ENCODE peak calls at places on chromosome 22, in six cellular contexts. One of them, this sample, is unnamed.

GRCh38 chr22:31083377-31083768 is 2.3 kb downstream of the SMTN start:
- DNase-seq in endothelial cell: no peak
- DNase-seq in AG09309: no peak
- DNase-seq in GM20000: no peak
- DNase-seq in prostate gland: no peak
- DNase-seq in heart right ventricle: peak; percentile 17
- DNase-seq in this sample: no peak

GRCh38 chr22:44985906-44986527 is 23.8 kb downstream of the PHF21B start:
- DNase-seq in endothelial cell: no peak
- DNase-seq in heart right ventricle: no peak
- DNase-seq in AG09309: no peak
- DNase-seq in prostate gland: no peak
- DNase-seq in GM20000: no peak
- DNase-seq in this sample: no peak

GRCh38 chr22:19143212-19143611 is 1.2 kb downstream of the ESS2 start:
- DNase-seq in AG09309: no peak
- DNase-seq in endothelial cell: no peak
- DNase-seq in GM20000: no peak
- DNase-seq in heart right ventricle: no peak
- DNase-seq in prostate gland: no peak
- DNase-seq in this sample: no peak

GRCh38 chr22:45502215-45503070 is at the start of gene FBLN1:
- DNase-seq in AG09309: no peak
- DNase-seq in GM20000: no peak
- DNase-seq in heart right ventricle: peak; percentile 64
- DNase-seq in endothelial cell: peak; percentile 63
- DNase-seq in prostate gland: no peak
- DNase-seq in this sample: peak; percentile 81

GRCh38 chr22:31055322-31056159 is 25.6 kb upstream of the SMTN start:
- DNase-seq in heart right ventricle: peak; percentile 82
- DNase-seq in AG09309: peak; percentile 92
- DNase-seq in endothelial cell: no peak
- DNase-seq in GM20000: no peak
- DNase-seq in prostate gland: peak; percentile 94
- DNase-seq in this sample: peak; percentile 93

GRCh38 chr22:48581821-48582469 is 1245.7 kb downstream of the BRD1 start:
- DNase-seq in AG09309: no peak
- DNase-seq in endothelial cell: no peak
- DNase-seq in prostate gland: no peak
- DNase-seq in heart right ventricle: no peak
- DNase-seq in GM20000: no peak
- DNase-seq in this sample: peak; percentile 59

GRCh38 chr22:22855617-22856308 is 31.9 kb upstream of the IGLL5 start:
- DNase-seq in endothelial cell: peak; percentile 70
- DNase-seq in heart right ventricle: no peak
- DNase-seq in AG09309: no peak
- DNase-seq in prostate gland: no peak
- DNase-seq in GM20000: peak; percentile 61
- DNase-seq in this sample: no peak

GRCh38 chr22:18992543-18993198 is 56.6 kb upstream of the PRODH start:
- DNase-seq in prostate gland: no peak
- DNase-seq in AG09309: no peak
- DNase-seq in GM20000: no peak
- DNase-seq in heart right ventricle: no peak
- DNase-seq in endothelial cell: no peak
- DNase-seq in this sample: no peak

GRCh38 chr22:44870021-44870420 is 117.6 kb downstream of the ARHGAP8 start:
- DNase-seq in endothelial cell: no peak
- DNase-seq in AG09309: no peak
- DNase-seq in prostate gland: no peak
- DNase-seq in heart right ventricle: no peak
- DNase-seq in GM20000: no peak
- DNase-seq in this sample: no peak

GRCh38 chr22:33678523-33678922 is 241.8 kb downstream of the LARGE1 start:
- DNase-seq in heart right ventricle: no peak
- DNase-seq in AG09309: no peak
- DNase-seq in endothelial cell: no peak
- DNase-seq in GM20000: no peak
- DNase-seq in prostate gland: no peak
- DNase-seq in this sample: no peak
- TF ChIP-seq CTCF in heart right ventricle: no peak
- TF ChIP-seq CTCF in AG09309: no peak
- TF ChIP-seq CTCF in endothelial cell: no peak
- TF ChIP-seq CTCF in GM20000: no peak
- TF ChIP-seq CTCF in prostate gland: no peak
- TF ChIP-seq CTCF in this sample: no peak

GRCh38 chr22:38302906-38303305 is 14.3 kb downstream of the CSNK1E start:
- DNase-seq in heart right ventricle: no peak
- DNase-seq in GM20000: no peak
- DNase-seq in AG09309: no peak
- DNase-seq in prostate gland: no peak
- DNase-seq in endothelial cell: no peak
- DNase-seq in this sample: no peak

GRCh38 chr22:38300197-38300945 is 16.9 kb downstream of the CSNK1E start:
- DNase-seq in prostate gland: no peak
- DNase-seq in GM20000: no peak
- DNase-seq in endothelial cell: no peak
- DNase-seq in AG09309: no peak
- DNase-seq in heart right ventricle: no peak
- DNase-seq in this sample: no peak

GRCh38 chr22:38305481-38306448 is 11.5 kb downstream of the CSNK1E start:
- DNase-seq in GM20000: peak; percentile 82
- DNase-seq in endothelial cell: no peak
- DNase-seq in AG09309: no peak
- DNase-seq in prostate gland: no peak
- DNase-seq in heart right ventricle: no peak
- DNase-seq in this sample: no peak

GRCh38 chr22:38303974-38304373 is 13.3 kb downstream of the CSNK1E start:
- DNase-seq in prostate gland: no peak
- DNase-seq in GM20000: no peak
- DNase-seq in heart right ventricle: peak; percentile 29
- DNase-seq in endothelial cell: no peak
- DNase-seq in AG09309: no peak
- DNase-seq in this sample: no peak

DNA sequence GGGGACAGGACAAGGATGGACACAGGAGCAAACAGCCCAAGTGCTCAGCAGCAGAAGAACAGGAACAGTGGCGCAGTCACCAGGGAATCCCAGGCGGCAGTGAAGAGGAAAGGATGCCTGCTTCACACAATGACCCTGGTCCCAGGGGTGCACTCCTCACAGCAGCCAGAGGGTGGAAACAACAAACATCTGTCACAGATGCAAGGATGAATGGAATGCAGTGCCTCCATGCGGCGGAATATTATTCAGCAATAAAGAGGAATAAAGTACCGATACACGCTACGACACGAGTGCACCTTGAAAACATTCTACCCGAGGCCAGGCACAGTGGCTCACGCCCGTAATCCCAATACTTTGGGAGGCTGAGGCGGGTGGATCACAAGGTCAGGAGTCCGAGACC is 12.7 kb downstream of the CSNK1E start:
- DNase-seq in prostate gland: no peak
- DNase-seq in GM20000: no peak
- DNase-seq in heart right ventricle: peak; percentile 56
- DNase-seq in AG09309: no peak
- DNase-seq in endothelial cell: no peak
- DNase-seq in this sample: no peak
- TF ChIP-seq CTCF in prostate gland: no peak
- TF ChIP-seq CTCF in GM20000: no peak
- TF ChIP-seq CTCF in heart right ventricle: peak; percentile 47
- TF ChIP-seq CTCF in AG09309: no peak
- TF ChIP-seq CTCF in endothelial cell: no peak
- TF ChIP-seq CTCF in this sample: peak; percentile 27

GRCh38 chr22:36413022-36413770 is 25.4 kb upstream of the MYH9 start:
- DNase-seq in prostate gland: no peak
- DNase-seq in GM20000: no peak
- DNase-seq in endothelial cell: no peak
- DNase-seq in AG09309: no peak
- DNase-seq in heart right ventricle: no peak
- DNase-seq in this sample: no peak

GRCh38 chr22:36409067-36409466 is 21.3 kb upstream of the MYH9 start:
- DNase-seq in endothelial cell: no peak
- DNase-seq in AG09309: no peak
- DNase-seq in heart right ventricle: no peak
- DNase-seq in GM20000: no peak
- DNase-seq in prostate gland: no peak
- DNase-seq in this sample: no peak

GRCh38 chr22:36411589-36412258 is 24.0 kb upstream of the MYH9 start:
- DNase-seq in heart right ventricle: no peak
- DNase-seq in prostate gland: no peak
- DNase-seq in GM20000: no peak
- DNase-seq in endothelial cell: no peak
- DNase-seq in AG09309: no peak
- DNase-seq in this sample: no peak

GRCh38 chr22:36406721-36407120 is 19.0 kb upstream of the MYH9 start:
- DNase-seq in endothelial cell: no peak
- DNase-seq in AG09309: no peak
- DNase-seq in GM20000: no peak
- DNase-seq in prostate gland: no peak
- DNase-seq in heart right ventricle: no peak
- DNase-seq in this sample: no peak

GRCh38 chr22:36409911-36410756 is 22.4 kb upstream of the MYH9 start:
- DNase-seq in GM20000: peak; percentile 74
- DNase-seq in AG09309: no peak
- DNase-seq in prostate gland: peak; percentile 99
- DNase-seq in endothelial cell: peak; percentile 68
- DNase-seq in heart right ventricle: peak; percentile 73
- DNase-seq in this sample: no peak
- TF ChIP-seq CTCF in GM20000: no peak
- TF ChIP-seq CTCF in AG09309: no peak
- TF ChIP-seq CTCF in prostate gland: peak; percentile 8
- TF ChIP-seq CTCF in endothelial cell: peak; percentile 55
- TF ChIP-seq CTCF in heart right ventricle: no peak
- TF ChIP-seq CTCF in this sample: no peak

GRCh38 chr22:20199413-20199842 is 48.6 kb upstream of the CCDC188 start:
- DNase-seq in heart right ventricle: no peak
- DNase-seq in AG09309: no peak
- DNase-seq in GM20000: no peak
- DNase-seq in prostate gland: no peak
- DNase-seq in endothelial cell: no peak
- DNase-seq in this sample: no peak
- TF ChIP-seq CTCF in heart right ventricle: no peak
- TF ChIP-seq CTCF in AG09309: no peak
- TF ChIP-seq CTCF in GM20000: no peak
- TF ChIP-seq CTCF in prostate gland: no peak
- TF ChIP-seq CTCF in endothelial cell: no peak
- TF ChIP-seq CTCF in this sample: no peak

GRCh38 chr22:25567305-25567704 is 2.8 kb downstream of the GRK3 start:
- DNase-seq in AG09309: no peak
- DNase-seq in prostate gland: no peak
- DNase-seq in endothelial cell: no peak
- DNase-seq in GM20000: peak; percentile 30
- DNase-seq in heart right ventricle: no peak
- DNase-seq in this sample: no peak
- TF ChIP-seq CTCF in AG09309: no peak
- TF ChIP-seq CTCF in prostate gland: peak; percentile 33
- TF ChIP-seq CTCF in endothelial cell: no peak
- TF ChIP-seq CTCF in GM20000: no peak
- TF ChIP-seq CTCF in heart right ventricle: no peak
- TF ChIP-seq CTCF in this sample: peak; percentile 20

GRCh38 chr22:42440728-42441127 is 8.5 kb upstream of the NFAM1 start:
- DNase-seq in heart right ventricle: no peak
- DNase-seq in AG09309: no peak
- DNase-seq in GM20000: no peak
- DNase-seq in prostate gland: no peak
- DNase-seq in endothelial cell: no peak
- DNase-seq in this sample: no peak

GRCh38 chr22:42446151-42446550 is 13.9 kb upstream of the NFAM1 start:
- DNase-seq in endothelial cell: no peak
- DNase-seq in AG09309: no peak
- DNase-seq in heart right ventricle: no peak
- DNase-seq in GM20000: no peak
- DNase-seq in prostate gland: no peak
- DNase-seq in this sample: peak; percentile 39

GRCh38 chr22:42443240-42444059 is 11.2 kb upstream of the NFAM1 start:
- DNase-seq in AG09309: no peak
- DNase-seq in heart right ventricle: no peak
- DNase-seq in endothelial cell: no peak
- DNase-seq in prostate gland: no peak
- DNase-seq in GM20000: no peak
- DNase-seq in this sample: no peak

GRCh38 chr22:42442746-42443145 is 10.5 kb upstream of the NFAM1 start:
- DNase-seq in AG09309: no peak
- DNase-seq in endothelial cell: no peak
- DNase-seq in GM20000: no peak
- DNase-seq in prostate gland: no peak
- DNase-seq in heart right ventricle: no peak
- DNase-seq in this sample: no peak

DNA sequence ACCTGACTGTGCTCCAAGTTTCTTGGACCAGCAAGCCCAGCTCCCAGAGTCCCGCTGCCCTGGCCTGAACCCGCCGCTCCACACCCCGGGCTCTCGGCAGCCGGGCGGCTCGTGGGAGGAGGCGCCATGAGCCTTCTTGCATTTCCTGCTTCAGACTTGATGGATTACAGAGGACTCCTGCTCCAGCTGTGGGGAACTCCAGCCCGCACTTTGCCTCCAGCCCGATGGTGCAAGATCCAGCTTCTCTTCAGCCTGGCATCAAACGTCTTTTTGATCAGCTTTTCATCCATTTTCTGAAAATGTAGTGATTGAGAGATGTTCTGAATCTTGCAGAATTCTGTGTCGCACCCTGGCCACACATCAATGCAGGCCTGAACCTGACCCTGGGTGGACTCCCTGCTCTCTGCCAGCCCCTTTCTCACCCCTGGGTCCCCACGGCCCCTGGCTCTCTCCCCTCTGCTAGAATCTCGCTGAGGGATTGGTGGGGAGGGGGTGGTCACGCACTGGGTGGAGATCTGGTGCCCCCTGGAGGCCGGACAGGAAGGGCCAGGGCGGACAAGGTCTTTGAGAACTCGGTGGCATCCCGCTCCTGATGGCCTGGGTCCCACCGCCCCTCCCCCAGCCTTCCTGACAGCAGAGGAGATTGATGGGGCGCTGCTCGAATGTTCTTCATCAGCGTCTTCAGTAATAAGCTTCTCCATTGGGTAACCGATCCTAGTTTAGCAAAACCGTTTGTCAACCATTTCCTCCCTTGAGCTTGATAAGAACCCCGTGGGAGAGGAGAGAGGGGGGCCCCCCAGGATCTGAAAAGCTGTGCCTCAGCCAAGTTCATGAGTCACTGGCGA is 12.1 kb upstream of the NFAM1 start:
- DNase-seq in AG09309: peak; percentile 74
- DNase-seq in heart right ventricle: peak; percentile 84
- DNase-seq in endothelial cell: peak; percentile 85
- DNase-seq in GM20000: peak; percentile 78
- DNase-seq in prostate gland: peak; percentile 67
- DNase-seq in this sample: no peak
- TF ChIP-seq CTCF in AG09309: peak; percentile 86
- TF ChIP-seq CTCF in heart right ventricle: peak; percentile 64
- TF ChIP-seq CTCF in endothelial cell: peak; percentile 76
- TF ChIP-seq CTCF in GM20000: peak; percentile 62
- TF ChIP-seq CTCF in prostate gland: peak; percentile 36
- TF ChIP-seq CTCF in this sample: peak; percentile 89